ENCODE peak calls at places on chromosomes 5 and 9, in four cellular contexts. K is heart left ventricle, Q is tibial artery, U is A549. L is an unnamed sample. For H3K4me1, the result is how much of the 10 kb centered on the place peaks cover.

GRCh38 chr5:88952996-88953643 is 70.1 kb upstream of the MEF2C start:
- DNase-seq in Q (no peak), K (no peak), U (no peak), L (no peak)

GRCh38 chr5:24855485-24855884 is 210.7 kb upstream of the CDH10 start:
- DNase-seq in Q (no peak), U (no peak), K (no peak), L (no peak)

GRCh38 chr5:68484307-68485068 is 268.9 kb downstream of the PIK3R1 start:
- DNase-seq in Q (no peak), K (no peak), U (no peak), L (no peak)

GRCh38 chr5:154189819-154190651 is 498 bp upstream of the GALNT10 start:
- DNase-seq in Q (peak), K (peak), U (peak), L (peak)

GRCh38 chr9:89746385-89747116 is 141.7 kb downstream of the GADD45G start:
- DNase-seq in K (peak), Q (peak), U (no peak), L (peak)

GRCh38 chr5:116605310-116606070 is 30.9 kb upstream of the SEMA6A start:
- DNase-seq in U (no peak), Q (no peak), K (no peak), L (no peak)

GRCh38 chr5:169050146-169050571 is 250.8 kb downstream of the SLIT3 start:
- DNase-seq in U (no peak), K (no peak), Q (no peak), L (peak)

GRCh38 chr9:4732890-4733289 is 8.1 kb downstream of the AK3 start:
- DNase-seq in U (no peak), K (no peak), Q (no peak), L (no peak)

GRCh38 chr5:164392531-164392930 is 887.1 kb downstream of the MAT2B start:
- DNase-seq in K (no peak), U (no peak), Q (no peak), L (no peak)

GRCh38 chr9:83002329-83002728 is 60.6 kb downstream of the RASEF start:
- DNase-seq in U (no peak), K (no peak), Q (no peak), L (no peak)

GRCh38 chr9:22307013-22307711 is 139.5 kb upstream of the DMRTA1 start:
- DNase-seq in Q (no peak), U (peak), K (no peak), L (peak)

GRCh38 chr9:74643303-74643933 is 146.3 kb downstream of the RORB start:
- DNase-seq in U (no peak), K (no peak), Q (no peak), L (no peak)

GRCh38 chr5:61349935-61350334 is 17.9 kb downstream of the ZSWIM6 start:
- DNase-seq in Q (no peak), U (no peak), K (no peak), L (no peak)

GRCh38 chr9:7083192-7083591 is 325.4 kb downstream of the KDM4C start:
- DNase-seq in U (no peak), Q (no peak), K (no peak), L (no peak)

GRCh38 chr9:26744362-26744965 is 148.1 kb downstream of the CAAP1 start:
- DNase-seq in U (peak), Q (no peak), K (no peak), L (no peak)

GRCh38 chr5:133735346-133735745 is 123.0 kb upstream of the FSTL4 start:
- DNase-seq in K (no peak), U (no peak), Q (no peak), L (no peak)

GRCh38 chr5:55236800-55237199 is 3.4 kb upstream of the CCNO start:
- DNase-seq in U (no peak), Q (no peak), K (no peak), L (no peak)

GRCh38 chr5:126520593-126520953 is 74.4 kb downstream of the ALDH7A1 start:
- DNase-seq in U (no peak), K (no peak), Q (no peak), L (no peak)

GRCh38 chr9:121160025-121160424 is 41.6 kb downstream of the RAB14 start:
- DNase-seq in Q (no peak), K (no peak), U (no peak), L (no peak)

GRCh38 chr9:23254404-23255184 is 571.4 kb downstream of the ELAVL2 start:
- DNase-seq in Q (no peak), U (no peak), K (no peak), L (no peak)

GRCh38 chr9:111974092-111974681 is 77.6 kb downstream of the UGCG start:
- DNase-seq in U (no peak), K (no peak), Q (no peak), L (peak)

GRCh38 chr5:59893436-59894227 is at the start of gene PDE4D:
- DNase-seq in K (peak), U (peak), Q (peak), L (peak)

GRCh38 chr5:79111960-79112702 is 522 bp downstream of the BHMT start:
- DNase-seq in K (no peak), U (no peak), Q (no peak), L (no peak)

GRCh38 chr5:39815701-39816100 is 390.9 kb upstream of the DAB2 start:
- DNase-seq in Q (no peak), K (no peak), U (no peak), L (no peak)

DNA sequence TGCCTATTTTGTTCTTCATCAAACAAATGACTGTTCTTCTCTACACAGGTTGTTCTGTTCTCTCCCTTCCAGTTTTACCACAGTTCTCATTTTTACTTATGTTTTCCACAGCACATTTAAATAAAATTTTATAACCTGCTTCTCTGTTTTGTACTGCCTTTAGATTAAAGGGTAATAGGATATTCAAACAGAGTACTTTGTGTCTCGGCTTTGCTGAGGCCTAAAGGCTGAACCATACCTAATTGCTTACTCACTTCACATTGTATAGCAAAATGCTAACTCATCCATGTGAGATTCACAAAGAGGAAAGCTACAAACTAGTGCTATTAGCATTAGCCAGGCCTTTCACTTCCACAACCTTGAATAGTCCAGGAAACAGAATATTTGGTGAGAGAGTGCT is 200.3 kb downstream of the TRPM3 start:
- DNase-seq in Q (no peak), U (no peak), K (no peak), L (no peak)
- H3K27ac ChIP-seq in Q (no peak), U (no peak), K (no peak), L (no peak)

GRCh38 chr9:20078246-20078645 is 289.4 kb upstream of the SLC24A2 start:
- DNase-seq in U (no peak), K (no peak), Q (no peak), L (no peak)
- H3K4me1 ChIP-seq in U (under half), K (under half), Q (under half), L (under half)

GRCh38 chr9:69671291-69671903 is 774 bp downstream of the APBA1 start:
- DNase-seq in K (no peak), U (no peak), Q (peak), L (peak)
- H3K27ac ChIP-seq in K (peak), U (no peak), Q (peak), L (peak)

GRCh38 chr5:135387629-135387960 is 11.4 kb downstream of the MACROH2A1 start:
- DNase-seq in K (no peak), Q (no peak), U (no peak), L (no peak)
- H3K4me1 ChIP-seq in K (half or more), Q (half or more), U (under half), L (under half)

GRCh38 chr5:170632985-170633234 is 129.1 kb downstream of the KCNIP1 start:
- DNase-seq in K (peak), Q (peak), U (no peak), L (peak)
- H3K27ac ChIP-seq in K (peak), Q (peak), U (peak), L (peak)

DNA sequence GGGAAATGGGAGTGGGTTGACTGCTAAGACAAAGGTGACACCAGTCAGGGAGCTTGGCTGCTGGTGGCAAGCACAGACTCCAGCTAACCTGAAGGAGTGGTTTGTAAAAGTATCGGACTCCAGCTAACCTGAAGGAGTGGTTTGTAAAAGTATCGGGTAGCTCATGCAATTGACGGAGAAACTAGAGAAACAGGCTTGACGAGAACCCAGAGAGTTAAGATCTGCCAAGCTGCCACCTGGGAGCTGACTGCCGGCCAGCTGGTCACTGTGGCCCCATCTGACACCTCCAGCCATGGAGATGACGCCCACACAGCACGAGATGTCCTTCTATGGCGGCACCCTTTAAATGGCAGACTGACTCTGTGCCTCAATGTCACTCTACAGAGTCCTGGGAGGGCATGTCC is 28.3 kb upstream of the CRB2 start:
- DNase-seq in K (no peak), Q (no peak), U (no peak), L (peak)
- H3K4me1 ChIP-seq in K (under half), Q (under half), U (under half), L (under half)